ENCODE peak calls at places on chromosomes 3 and 15, in five cellular contexts. M is brain microvascular endothelial cell, X is gastrocnemius medialis, W is stomach, E is fibroblast of lung. Q is an unnamed sample. For H3K36me3, the result is how much of the 10 kb centered on the place peaks cover.

GRCh38 chr3:134350861-134351311 is 23.4 kb downstream of the AMOTL2 start:
- DNase-seq in M (no peak), X (peak), W (peak), E (no peak), Q (no peak)

GRCh38 chr15:63998489-63998888 is 47.8 kb downstream of the DAPK2 start:
- DNase-seq in M (no peak), X (no peak), W (no peak), E (no peak), Q (no peak)

GRCh38 chr3:33664195-33664594 is 53.9 kb downstream of the CLASP2 start:
- DNase-seq in M (peak), X (no peak), W (no peak), E (peak), Q (no peak)

GRCh38 chr3:156516951-156517350 is 38.0 kb downstream of the SSR3 start:
- DNase-seq in M (no peak), X (no peak), W (no peak), E (no peak), Q (no peak)

GRCh38 chr3:189325454-189325853 is 153.7 kb downstream of the TPRG1 start:
- DNase-seq in M (no peak), X (no peak), W (no peak), E (no peak), Q (no peak)

GRCh38 chr15:100092034-100092433 is 249.7 kb downstream of the ADAMTS17 start:
- DNase-seq in M (no peak), X (no peak), W (no peak), E (no peak), Q (no peak)

GRCh38 chr3:195697582-195698324 is 23.0 kb upstream of the MUC20 start:
- DNase-seq in M (peak), X (no peak), W (no peak), E (peak), Q (peak)

GRCh38 chr3:137259089-137259488 is 301.3 kb downstream of the IL20RB start:
- DNase-seq in M (no peak), X (no peak), W (no peak), E (no peak), Q (no peak)

GRCh38 chr3:136281966-136282554 is 31.9 kb downstream of the PCCB start:
- DNase-seq in M (no peak), X (no peak), W (no peak), E (no peak), Q (no peak)

GRCh38 chr15:69305204-69305931 is 6.7 kb downstream of the PAQR5 start:
- DNase-seq in M (peak), X (no peak), W (no peak), E (peak), Q (peak)

GRCh38 chr15:35753486-35753885 is 207.5 kb upstream of the DPH6 start:
- DNase-seq in M (no peak), X (no peak), W (no peak), E (peak), Q (no peak)

GRCh38 chr3:114850913-114851312 is 296.2 kb downstream of the ZBTB20 start:
- DNase-seq in M (no peak), X (no peak), W (no peak), E (no peak), Q (no peak)

DNA sequence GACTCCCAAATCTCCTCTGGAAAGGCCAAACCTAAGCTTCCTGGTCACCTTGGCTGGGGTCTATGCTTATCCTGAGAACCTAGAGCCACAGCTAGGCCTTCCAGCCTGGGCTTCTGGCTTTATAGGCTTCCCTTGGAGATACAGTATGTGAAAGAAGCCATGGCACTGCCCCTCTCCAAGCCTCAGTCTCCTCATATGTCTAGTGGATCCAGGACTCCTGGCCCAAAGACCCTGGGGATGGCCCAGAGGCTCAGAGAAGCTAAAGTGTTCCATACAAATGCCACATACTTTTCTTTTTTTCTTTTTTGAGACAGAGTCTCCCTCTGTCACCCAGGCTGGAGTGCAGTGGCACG is 8.6 kb downstream of the ACAA1 start:
- DNase-seq in M (no peak), X (no peak), W (peak), E (no peak), Q (no peak)
- H3K36me3 ChIP-seq in M (half or more), X (under half), W (half or more), E (under half), Q (half or more)

GRCh38 chr3:197516517-197516889 is 39.3 kb downstream of the BDH1 start:
- DNase-seq in M (peak), X (no peak), W (peak), E (peak), Q (no peak)
- H3K36me3 ChIP-seq in M (under half), X (under half), W (under half), E (under half), Q (under half)

DNA sequence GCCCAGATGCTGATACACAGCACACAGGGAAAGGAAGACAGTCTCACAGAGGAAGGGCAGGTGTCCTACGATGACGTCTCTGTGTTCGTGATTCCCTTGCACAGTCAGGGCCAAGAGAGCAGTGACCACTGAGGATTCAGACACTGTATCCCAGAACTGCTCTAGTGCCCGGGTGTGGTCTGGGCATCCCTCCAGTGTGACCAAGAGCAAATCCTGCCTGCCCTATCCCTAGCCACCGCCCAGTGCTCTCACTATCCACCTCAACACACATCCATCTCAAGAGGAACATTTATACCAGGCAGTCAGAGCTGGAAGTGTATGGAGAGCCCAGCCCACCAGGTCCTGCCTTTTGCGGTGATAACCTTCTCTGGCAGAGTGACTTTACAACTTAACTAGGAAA is 4.1 kb downstream of the PPM1M start:
- DNase-seq in M (no peak), X (no peak), W (no peak), E (no peak), Q (no peak)
- H3K36me3 ChIP-seq in M (under half), X (under half), W (half or more), E (under half), Q (under half)

GRCh38 chr3:132464066-132464465 is 46.8 kb downstream of the DNAJC13 start:
- DNase-seq in M (peak), X (no peak), W (no peak), E (peak), Q (no peak)

DNA sequence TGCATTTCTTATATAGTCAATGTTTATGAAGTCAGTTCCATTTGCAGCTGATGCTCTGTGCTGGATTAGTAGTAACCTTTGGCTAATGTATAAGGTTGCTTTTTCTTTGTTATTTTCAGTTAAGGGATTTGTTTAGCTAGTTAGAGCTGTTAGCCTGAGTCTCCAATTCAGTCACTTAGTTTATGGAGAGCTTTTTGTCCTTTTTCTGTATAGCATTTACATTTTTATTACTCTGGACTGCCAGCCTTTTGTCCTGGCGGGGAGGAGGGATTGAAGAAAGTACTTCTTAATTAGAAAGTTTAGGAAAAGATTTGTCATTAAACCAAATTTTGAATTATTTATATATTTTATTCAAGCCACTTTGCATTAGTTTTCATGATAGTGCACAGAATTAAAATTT is 52.0 kb downstream of the DNAJC13 start:
- DNase-seq in M (no peak), X (no peak), W (no peak), E (no peak), Q (no peak)
- H3K36me3 ChIP-seq in M (under half), X (under half), W (half or more), E (under half), Q (under half)

GRCh38 chr15:42730536-42730935 is 6.4 kb downstream of the CDAN1 start:
- DNase-seq in M (no peak), X (no peak), W (no peak), E (no peak), Q (no peak)

GRCh38 chr15:42734076-42734672 is 2.8 kb downstream of the CDAN1 start:
- DNase-seq in M (no peak), X (no peak), W (no peak), E (no peak), Q (no peak)

GRCh38 chr15:42733027-42733426 is 3.9 kb downstream of the CDAN1 start:
- DNase-seq in M (no peak), X (no peak), W (no peak), E (no peak), Q (no peak)

GRCh38 chr15:42731461-42731860 is 5.5 kb downstream of the CDAN1 start:
- DNase-seq in M (no peak), X (no peak), W (no peak), E (no peak), Q (no peak)

GRCh38 chr15:42732095-42732827 is 4.7 kb downstream of the CDAN1 start:
- DNase-seq in M (no peak), X (no peak), W (no peak), E (no peak), Q (no peak)
- H3K36me3 ChIP-seq in M (under half), X (under half), W (half or more), E (under half), Q (half or more)

DNA sequence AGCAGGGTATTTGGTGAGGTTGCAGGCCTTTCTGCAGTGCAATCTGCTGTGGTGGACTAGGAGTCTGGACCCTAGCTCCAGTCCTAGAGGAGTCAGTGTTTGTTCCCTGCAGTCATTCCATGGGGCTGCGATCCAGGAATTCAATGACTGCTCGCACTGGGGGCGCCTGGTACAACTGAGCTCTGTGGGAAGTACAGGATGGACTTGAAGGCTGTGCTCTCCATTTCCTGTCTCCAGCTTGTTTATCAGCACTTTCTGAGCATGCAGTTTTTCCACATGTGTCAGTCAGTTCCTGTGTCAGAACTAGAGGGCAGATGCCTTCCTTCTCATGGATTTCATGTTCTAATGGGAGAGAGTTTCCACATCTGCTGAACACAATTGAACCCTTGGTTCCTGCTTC is 46.7 kb downstream of the PDHB start:
- DNase-seq in M (peak), X (no peak), W (peak), E (peak), Q (peak)
- H3K36me3 ChIP-seq in M (under half), X (under half), W (under half), E (under half), Q (under half)

DNA sequence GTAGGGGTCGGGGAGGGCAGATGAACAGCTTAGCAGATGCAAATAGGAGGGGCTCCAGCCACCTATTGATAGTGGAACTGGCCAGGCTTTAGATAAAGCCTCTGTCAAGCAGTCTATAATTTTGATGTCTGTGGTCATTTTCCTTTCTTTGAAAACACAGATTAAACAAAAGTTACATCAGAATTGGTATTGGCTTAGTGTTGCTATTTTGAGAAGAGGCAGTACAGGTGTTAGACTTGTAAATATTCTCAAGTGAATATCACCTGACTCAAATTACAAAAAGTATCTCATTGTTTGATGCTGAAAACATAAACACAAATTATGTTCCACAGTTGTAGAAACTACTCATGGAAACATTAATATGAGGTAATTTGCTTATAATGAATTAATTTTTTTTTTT is 18.1 kb downstream of the GHRL start:
- DNase-seq in M (no peak), X (no peak), W (no peak), E (no peak), Q (no peak)
- H3K36me3 ChIP-seq in M (under half), X (under half), W (half or more), E (under half), Q (under half)

DNA sequence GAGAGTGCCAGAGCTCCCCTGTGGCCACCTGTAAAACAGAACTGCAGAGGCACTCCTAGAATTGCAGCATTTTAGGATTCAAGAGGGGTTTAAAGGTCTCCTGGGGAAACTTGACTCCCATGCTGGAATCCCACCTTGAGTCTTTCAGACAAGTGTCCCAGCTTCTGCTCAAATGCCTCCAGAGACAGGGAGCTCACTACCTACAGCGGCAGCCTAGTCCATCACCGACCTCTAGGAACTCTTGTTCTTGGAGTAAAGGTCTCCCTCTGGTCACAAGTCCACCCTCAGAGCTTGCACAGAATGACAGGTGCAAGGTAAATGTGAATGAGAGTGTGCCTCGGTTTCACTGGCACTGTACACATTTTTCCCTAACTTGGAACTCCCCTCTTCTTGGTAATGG is 72.0 kb downstream of the NUP210 start:
- DNase-seq in M (no peak), X (no peak), W (no peak), E (no peak), Q (no peak)
- H3K36me3 ChIP-seq in M (under half), X (under half), W (half or more), E (under half), Q (under half)

GRCh38 chr3:52615178-52615577 is 70.5 kb downstream of the PBRM1 start:
- DNase-seq in M (no peak), X (no peak), W (no peak), E (peak), Q (no peak)

GRCh38 chr3:52609316-52609815 is 73.0 kb downstream of the UQCC5 start:
- DNase-seq in M (no peak), X (no peak), W (no peak), E (no peak), Q (no peak)

GRCh38 chr3:52620580-52620979 is 65.1 kb downstream of the PBRM1 start:
- DNase-seq in M (no peak), X (no peak), W (no peak), E (no peak), Q (no peak)

DNA sequence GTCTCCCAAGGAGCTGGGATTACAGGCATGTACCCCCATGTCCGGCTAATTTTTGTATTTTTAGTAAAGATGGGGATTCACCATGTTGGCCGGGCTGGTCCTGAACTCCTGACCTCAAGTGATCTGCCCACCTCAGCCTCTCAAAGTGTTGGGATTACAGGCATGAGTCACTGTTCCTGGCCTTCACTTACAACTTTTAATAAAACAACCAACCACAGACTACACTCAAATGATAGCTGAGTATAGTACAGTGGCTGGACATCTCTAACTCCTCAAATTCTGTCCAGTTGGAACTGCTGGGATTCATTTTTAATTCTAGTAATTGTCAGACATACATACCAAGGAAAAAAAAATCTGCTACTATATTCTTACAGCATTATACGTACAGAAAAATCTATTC is 71.0 kb downstream of the PBRM1 start:
- DNase-seq in M (peak), X (no peak), W (no peak), E (peak), Q (no peak)
- H3K36me3 ChIP-seq in M (under half), X (under half), W (half or more), E (under half), Q (half or more)

GRCh38 chr3:39075910-39076309 is 24.1 kb downstream of the WDR48 start:
- DNase-seq in M (no peak), X (no peak), W (no peak), E (no peak), Q (no peak)
- H3K36me3 ChIP-seq in M (under half), X (under half), W (half or more), E (under half), Q (under half)

Q was measured in adrenal gland.